ENCODE peak calls at places on chromosome 20, in five cellular contexts. S is Peyer's patch, I is suprapubic skin, L is HCT116, O is H54. E is an unnamed sample.

GRCh38 chr20:24337074-24337473 is 132.4 kb upstream of the SYNDIG1 start:
- DNase-seq in L (no peak), O (no peak), I (no peak), S (no peak), E (no peak)

GRCh38 chr20:37390891-37391525 is 45.1 kb downstream of the SRC start:
- DNase-seq in L (no peak), I (no peak), S (no peak), O (no peak), E (no peak)

GRCh38 chr20:53009979-53010735 is 38.0 kb downstream of the TSHZ2 start:
- DNase-seq in I (no peak), O (no peak), S (no peak), L (no peak), E (no peak)

GRCh38 chr20:13187899-13188298 is 33.2 kb upstream of the ISM1 start:
- DNase-seq in S (no peak), L (no peak), I (no peak), O (no peak), E (no peak)

GRCh38 chr20:38242848-38243449 is 17.6 kb downstream of the KIAA1755 start:
- DNase-seq in S (no peak), O (no peak), L (peak; percentile 48), I (no peak), E (no peak)

GRCh38 chr20:31846793-31847138 is 1.4 kb upstream of the FOXS1 start:
- DNase-seq in L (no peak), I (no peak), S (no peak), O (no peak), E (no peak)

GRCh38 chr20:35511814-35512420 is 17.5 kb downstream of the C20orf173 start:
- DNase-seq in S (no peak), I (no peak), L (no peak), O (no peak), E (no peak)

GRCh38 chr20:58710481-58711265 is 18.1 kb downstream of the NPEPL1 start:
- DNase-seq in O (no peak), S (no peak), L (no peak), I (peak; percentile 70), E (no peak)

GRCh38 chr20:39302312-39302711 is 340.2 kb downstream of the DHX35 start:
- DNase-seq in L (no peak), S (no peak), O (no peak), I (no peak), E (no peak)

GRCh38 chr20:49028684-49029083 is 17.4 kb upstream of the CSE1L start:
- DNase-seq in L (no peak), I (peak; percentile 26), O (peak; percentile 17), S (no peak), E (no peak)

GRCh38 chr20:25860531-25861150 is 164.0 kb upstream of the ZNF337 start:
- DNase-seq in L (no peak), I (no peak), S (no peak), O (no peak), E (no peak)

GRCh38 chr20:24866008-24866407 is 83.1 kb upstream of the CST7 start:
- DNase-seq in L (no peak), S (no peak), O (no peak), I (no peak), E (no peak)

GRCh38 chr20:24618739-24619138 is 149.3 kb downstream of the SYNDIG1 start:
- DNase-seq in I (no peak), O (no peak), L (no peak), S (no peak), E (no peak)

GRCh38 chr20:56400001-56400640 is 7.7 kb downstream of the CSTF1 start:
- DNase-seq in L (peak; percentile 51), S (peak; percentile 51), O (no peak), I (no peak), E (no peak)

GRCh38 chr20:9886227-9886626 is 47.4 kb upstream of the PAK5 start:
- DNase-seq in O (no peak), L (no peak), S (no peak), I (no peak), E (no peak)

GRCh38 chr20:13858496-13859270 is 73.9 kb downstream of the NDUFAF5 start:
- DNase-seq in S (no peak), L (no peak), O (no peak), I (no peak), E (no peak)

GRCh38 chr20:22924036-22924737 is 110.9 kb upstream of the SSTR4 start:
- DNase-seq in L (no peak), O (no peak), I (no peak), S (no peak), E (no peak)

GRCh38 chr20:59007758-59008511 is 881 bp upstream of the CTSZ start:
- DNase-seq in I (no peak), L (no peak), S (peak; percentile 88), O (no peak), E (peak; percentile 86)

GRCh38 chr20:44247676-44248419 is 740 bp downstream of the GDAP1L1 start:
- DNase-seq in O (peak; percentile 44), L (no peak), I (no peak), S (no peak), E (no peak)

GRCh38 chr20:32271620-32272019 is 5.8 kb upstream of the KIF3B start:
- DNase-seq in I (no peak), S (no peak), L (no peak), O (no peak), E (no peak)

GRCh38 chr20:33423141-33423834 is 20.3 kb downstream of the SNTA1 start:
- DNase-seq in L (no peak), S (no peak), I (no peak), O (peak; percentile 86), E (no peak)

GRCh38 chr20:33418033-33418432 is 16.7 kb upstream of the CDK5RAP1 start:
- DNase-seq in O (no peak), I (no peak), S (no peak), L (no peak), E (no peak)

GRCh38 chr20:33415948-33416347 is 14.6 kb upstream of the CDK5RAP1 start:
- DNase-seq in I (no peak), L (no peak), S (no peak), O (no peak), E (no peak)

DNA sequence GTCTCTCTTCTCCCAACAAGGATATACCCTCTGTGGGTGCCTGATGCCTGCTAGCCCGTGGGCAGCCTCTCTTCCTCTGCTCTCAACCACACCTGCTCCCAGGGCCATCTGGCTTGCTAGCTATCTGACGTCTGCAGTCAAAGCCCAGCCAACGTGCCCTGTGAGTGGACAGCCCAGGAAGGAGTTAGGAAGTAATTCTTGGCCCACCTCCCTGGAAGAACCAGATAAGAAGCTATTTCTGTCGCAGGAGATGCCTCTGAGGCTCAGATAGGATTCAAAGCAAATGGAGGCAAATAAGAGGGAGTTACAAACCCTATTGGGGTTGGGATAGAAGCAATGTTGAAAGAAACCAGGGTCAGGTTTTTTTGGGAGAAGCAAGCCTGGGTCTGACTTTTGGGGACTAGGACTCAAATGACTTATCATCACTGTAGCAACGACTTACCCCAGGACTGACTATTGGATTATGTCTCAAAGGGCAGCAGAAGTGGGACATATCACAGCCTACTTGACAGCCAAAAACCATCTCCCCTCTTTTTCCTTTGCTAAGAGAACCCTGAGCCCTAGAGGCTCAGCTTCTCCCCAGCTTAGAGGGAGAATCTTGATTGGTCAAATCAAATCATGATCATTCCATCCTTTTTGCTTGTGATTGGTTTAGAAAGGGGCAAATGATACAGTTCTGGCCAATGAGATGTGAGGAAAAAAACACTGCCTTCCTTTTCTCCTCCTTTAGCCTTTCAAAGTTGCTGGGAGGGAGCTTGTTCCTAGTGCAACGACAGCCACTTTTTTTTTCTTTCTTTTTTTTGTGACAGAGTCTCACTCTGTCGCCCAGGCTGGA is 18.0 kb upstream of the CDK5RAP1 start:
- DNase-seq in I (no peak), S (no peak), O (no peak), L (no peak), E (no peak)
- TF ChIP-seq POLR2A in I (no peak), S (no peak), O (no peak), L (no peak), E (no peak)

GRCh38 chr20:46407671-46407996 is 1.2 kb upstream of the ELMO2 start:
- DNase-seq in I (no peak), O (no peak), S (no peak), L (no peak), E (no peak)

GRCh38 chr20:46406986-46407670 is 713 bp upstream of the ELMO2 start:
- DNase-seq in S (peak; percentile 81), I (peak; percentile 87), L (peak; percentile 19), O (no peak), E (peak; percentile 20)

GRCh38 chr20:46408281-46408731 is 1.9 kb upstream of the ELMO2 start:
- DNase-seq in S (no peak), I (no peak), O (no peak), L (no peak), E (no peak)

GRCh38 chr20:46402236-46402886 is 4.1 kb downstream of the ELMO2 start:
- DNase-seq in S (no peak), L (no peak), I (no peak), O (no peak), E (no peak)

DNA sequence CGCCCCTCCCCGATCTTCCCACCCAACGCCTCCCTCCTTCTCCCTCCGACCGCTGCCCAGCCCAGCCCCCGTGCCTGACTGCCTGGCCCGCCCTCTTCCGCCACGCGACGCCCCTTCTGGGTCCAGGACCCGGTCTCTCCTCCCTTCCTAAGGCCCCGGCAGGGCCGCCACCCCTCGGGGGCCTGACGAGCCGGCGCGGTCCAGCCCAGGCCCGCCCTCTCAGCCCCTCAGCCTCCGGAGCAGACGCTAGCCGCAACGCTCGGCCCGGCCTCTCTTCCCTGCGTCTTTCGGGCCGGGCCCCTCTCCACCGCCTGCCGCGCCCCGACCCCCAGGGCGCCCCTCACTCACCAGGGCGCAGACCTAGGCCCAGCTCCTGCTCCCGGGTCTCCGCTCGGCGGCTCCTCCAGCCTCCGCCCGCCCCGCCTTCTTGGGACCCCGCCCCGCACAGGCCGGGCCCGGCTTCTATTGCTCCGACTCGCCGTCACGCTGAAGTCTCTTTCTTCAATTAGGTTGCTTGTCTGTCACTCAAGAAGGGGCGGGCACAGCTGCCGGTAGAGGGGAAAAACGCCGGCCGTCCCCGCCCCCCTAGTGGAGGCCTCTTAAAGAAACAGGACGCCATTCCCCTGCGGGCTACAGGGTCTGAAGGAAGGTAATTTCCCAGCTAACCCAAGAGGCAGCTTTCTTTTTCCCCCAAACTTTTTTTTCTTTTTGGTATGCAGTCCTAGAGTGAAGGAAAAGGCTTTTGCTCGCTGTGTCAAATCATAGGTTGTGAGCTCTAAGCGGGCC is at the start of gene ELMO2:
- DNase-seq in O (peak; percentile 91), S (peak; percentile 99), L (peak; percentile 89), I (peak; percentile 99), E (peak; percentile 84)
- TF ChIP-seq POLR2A in O (peak; percentile 57), S (no peak), L (no peak), I (no peak), E (no peak)

GRCh38 chr20:19718880-19719279 is 39.2 kb upstream of the RIN2 start:
- DNase-seq in I (no peak), L (no peak), O (no peak), S (no peak), E (no peak)
- TF ChIP-seq POLR2A in I (no peak), L (no peak), O (no peak), S (no peak), E (no peak)

DNA sequence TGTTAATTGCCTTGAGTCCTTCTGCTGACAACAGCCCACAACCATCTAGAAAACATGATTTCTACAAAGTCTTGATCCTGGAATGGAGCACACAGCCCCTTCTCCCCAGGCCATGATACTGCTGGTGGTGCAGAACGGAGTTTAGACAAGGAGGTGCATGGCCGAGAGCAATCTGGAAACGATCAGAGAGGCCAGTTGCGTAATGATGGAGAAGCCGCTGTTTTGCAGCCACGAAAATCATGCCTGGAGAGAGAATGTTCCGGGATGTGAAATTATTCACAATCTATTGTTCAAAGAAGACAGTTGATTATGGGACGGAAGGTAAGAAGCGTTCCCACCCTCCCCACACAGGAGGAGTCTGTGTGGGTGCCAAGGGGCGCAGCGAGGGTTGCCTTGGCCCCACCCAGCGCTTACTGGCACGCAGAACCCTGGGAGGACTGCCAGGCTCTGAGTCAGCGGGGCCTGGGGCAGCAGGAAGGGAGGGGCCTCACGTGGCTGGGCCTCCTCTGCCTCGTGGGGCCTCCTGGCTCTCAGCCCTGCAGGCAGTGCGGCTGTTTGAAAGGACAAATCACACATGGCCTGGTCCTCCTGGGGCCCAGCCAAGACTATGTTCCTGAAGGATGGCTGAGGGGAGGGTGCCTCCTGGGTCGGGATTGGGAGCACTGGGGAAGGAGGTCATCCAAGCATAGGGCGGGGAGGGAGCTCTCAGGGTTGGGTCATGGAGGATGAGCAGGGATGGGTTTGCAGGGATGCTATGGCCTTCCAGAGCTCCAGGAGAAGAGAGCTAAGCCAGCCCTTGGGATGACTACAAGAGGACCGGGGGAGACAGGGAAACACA is 8.7 kb upstream of the AP5S1 start:
- DNase-seq in S (peak; percentile 78), O (peak; percentile 84), I (peak; percentile 98), L (peak; percentile 93), E (no peak)
- TF ChIP-seq POLR2A in S (peak; percentile 78), O (no peak), I (no peak), L (no peak), E (no peak)